ENCODE peak calls at places on chromosomes 5 and 9, in ten cellular contexts. One of them, this sample, is unnamed.

GRCh38 chr9:18626046-18626698 is 152.2 kb downstream of the ADAMTSL1 start:
- DNase-seq in fibroblast of mammary gland: no peak
- DNase-seq in aorta: no peak
- DNase-seq in GM23338: no peak
- DNase-seq in NT2/D1: no peak
- DNase-seq in Peyer's patch: no peak
- DNase-seq in right lobe of liver: no peak
- DNase-seq in testis: no peak
- DNase-seq in pancreas: no peak
- DNase-seq in neural progenitor cell: no peak
- DNase-seq in this sample: no peak

GRCh38 chr5:32092938-32093812 is 80.9 kb downstream of the GOLPH3 start:
- DNase-seq in fibroblast of mammary gland: peak; percentile 78
- DNase-seq in pancreas: peak; percentile 23
- DNase-seq in testis: peak; percentile 88
- DNase-seq in right lobe of liver: no peak
- DNase-seq in GM23338: peak; percentile 96
- DNase-seq in Peyer's patch: peak; percentile 82
- DNase-seq in NT2/D1: peak; percentile 64
- DNase-seq in neural progenitor cell: peak; percentile 91
- DNase-seq in aorta: no peak
- DNase-seq in this sample: no peak

GRCh38 chr9:81678088-81678487 is 11.3 kb downstream of the TLE1 start:
- DNase-seq in neural progenitor cell: no peak
- DNase-seq in NT2/D1: no peak
- DNase-seq in fibroblast of mammary gland: no peak
- DNase-seq in Peyer's patch: no peak
- DNase-seq in GM23338: no peak
- DNase-seq in pancreas: no peak
- DNase-seq in testis: no peak
- DNase-seq in right lobe of liver: no peak
- DNase-seq in aorta: no peak
- DNase-seq in this sample: no peak

GRCh38 chr9:18926513-18926912 is 106.5 kb downstream of the SAXO1 start:
- DNase-seq in Peyer's patch: no peak
- DNase-seq in fibroblast of mammary gland: no peak
- DNase-seq in aorta: no peak
- DNase-seq in right lobe of liver: no peak
- DNase-seq in pancreas: no peak
- DNase-seq in testis: no peak
- DNase-seq in NT2/D1: no peak
- DNase-seq in neural progenitor cell: no peak
- DNase-seq in GM23338: no peak
- DNase-seq in this sample: no peak

GRCh38 chr9:115296831-115297565 is 179.0 kb upstream of the TNC start:
- DNase-seq in GM23338: peak; percentile 17
- DNase-seq in NT2/D1: peak; percentile 22
- DNase-seq in pancreas: no peak
- DNase-seq in neural progenitor cell: no peak
- DNase-seq in right lobe of liver: no peak
- DNase-seq in Peyer's patch: no peak
- DNase-seq in aorta: no peak
- DNase-seq in fibroblast of mammary gland: no peak
- DNase-seq in testis: no peak
- DNase-seq in this sample: no peak

GRCh38 chr9:16364347-16364746 is 506.1 kb downstream of the BNC2 start:
- DNase-seq in Peyer's patch: no peak
- DNase-seq in GM23338: no peak
- DNase-seq in neural progenitor cell: no peak
- DNase-seq in fibroblast of mammary gland: no peak
- DNase-seq in right lobe of liver: no peak
- DNase-seq in testis: no peak
- DNase-seq in pancreas: no peak
- DNase-seq in NT2/D1: no peak
- DNase-seq in aorta: no peak
- DNase-seq in this sample: peak; percentile 74

GRCh38 chr9:91723420-91724067 is 226.5 kb downstream of the ROR2 start:
- DNase-seq in pancreas: no peak
- DNase-seq in NT2/D1: no peak
- DNase-seq in fibroblast of mammary gland: no peak
- DNase-seq in neural progenitor cell: no peak
- DNase-seq in aorta: no peak
- DNase-seq in GM23338: no peak
- DNase-seq in right lobe of liver: no peak
- DNase-seq in testis: no peak
- DNase-seq in Peyer's patch: no peak
- DNase-seq in this sample: no peak

GRCh38 chr9:259405-260404 is 45.0 kb downstream of the DOCK8 start:
- DNase-seq in pancreas: no peak
- DNase-seq in right lobe of liver: no peak
- DNase-seq in aorta: no peak
- DNase-seq in testis: no peak
- DNase-seq in GM23338: no peak
- DNase-seq in Peyer's patch: no peak
- DNase-seq in fibroblast of mammary gland: no peak
- DNase-seq in NT2/D1: no peak
- DNase-seq in neural progenitor cell: no peak
- DNase-seq in this sample: no peak

GRCh38 chr9:124088476-124088837 is 76.9 kb downstream of the LHX2 start:
- DNase-seq in GM23338: no peak
- DNase-seq in testis: no peak
- DNase-seq in neural progenitor cell: no peak
- DNase-seq in fibroblast of mammary gland: no peak
- DNase-seq in right lobe of liver: no peak
- DNase-seq in Peyer's patch: no peak
- DNase-seq in aorta: no peak
- DNase-seq in NT2/D1: no peak
- DNase-seq in pancreas: no peak
- DNase-seq in this sample: no peak

GRCh38 chr9:131872702-131873101 is 132.8 kb upstream of the RAPGEF1 start:
- DNase-seq in fibroblast of mammary gland: no peak
- DNase-seq in right lobe of liver: no peak
- DNase-seq in pancreas: no peak
- DNase-seq in GM23338: no peak
- DNase-seq in testis: no peak
- DNase-seq in aorta: peak; percentile 28
- DNase-seq in Peyer's patch: no peak
- DNase-seq in neural progenitor cell: no peak
- DNase-seq in NT2/D1: no peak
- DNase-seq in this sample: peak; percentile 23

GRCh38 chr9:130860458-130861316 is 25.6 kb downstream of the ABL1 start:
- DNase-seq in neural progenitor cell: peak; percentile 43
- DNase-seq in NT2/D1: no peak
- DNase-seq in aorta: peak; percentile 94
- DNase-seq in pancreas: peak; percentile 25
- DNase-seq in Peyer's patch: peak; percentile 82
- DNase-seq in testis: peak; percentile 79
- DNase-seq in right lobe of liver: peak; percentile 70
- DNase-seq in fibroblast of mammary gland: peak; percentile 97
- DNase-seq in GM23338: peak; percentile 58
- DNase-seq in this sample: peak; percentile 95

GRCh38 chr5:111070272-111071134 is 1.0 kb upstream of the TSLP start:
- DNase-seq in right lobe of liver: peak; percentile 39
- DNase-seq in neural progenitor cell: peak; percentile 90
- DNase-seq in GM23338: peak; percentile 83
- DNase-seq in aorta: peak; percentile 78
- DNase-seq in NT2/D1: peak; percentile 47
- DNase-seq in Peyer's patch: no peak
- DNase-seq in fibroblast of mammary gland: peak; percentile 30
- DNase-seq in testis: peak; percentile 47
- DNase-seq in pancreas: no peak
- DNase-seq in this sample: peak; percentile 75

GRCh38 chr5:65299841-65300240 is 181.9 kb downstream of the ADAMTS6 start:
- DNase-seq in neural progenitor cell: no peak
- DNase-seq in right lobe of liver: no peak
- DNase-seq in fibroblast of mammary gland: peak; percentile 57
- DNase-seq in pancreas: no peak
- DNase-seq in Peyer's patch: no peak
- DNase-seq in GM23338: no peak
- DNase-seq in NT2/D1: no peak
- DNase-seq in testis: no peak
- DNase-seq in aorta: no peak
- DNase-seq in this sample: no peak

GRCh38 chr5:36721664-36722063 is 115.3 kb downstream of the SLC1A3 start:
- DNase-seq in neural progenitor cell: no peak
- DNase-seq in aorta: no peak
- DNase-seq in GM23338: no peak
- DNase-seq in NT2/D1: no peak
- DNase-seq in fibroblast of mammary gland: no peak
- DNase-seq in Peyer's patch: no peak
- DNase-seq in testis: no peak
- DNase-seq in pancreas: no peak
- DNase-seq in right lobe of liver: no peak
- DNase-seq in this sample: no peak

GRCh38 chr5:22319798-22320197 is 533.3 kb downstream of the CDH12 start:
- DNase-seq in fibroblast of mammary gland: no peak
- DNase-seq in right lobe of liver: no peak
- DNase-seq in neural progenitor cell: peak; percentile 9
- DNase-seq in GM23338: peak; percentile 65
- DNase-seq in pancreas: no peak
- DNase-seq in Peyer's patch: no peak
- DNase-seq in aorta: no peak
- DNase-seq in testis: no peak
- DNase-seq in NT2/D1: no peak
- DNase-seq in this sample: no peak

GRCh38 chr9:107246259-107247254 is 36.5 kb upstream of the RAD23B start:
- DNase-seq in right lobe of liver: no peak
- DNase-seq in testis: no peak
- DNase-seq in GM23338: peak; percentile 71
- DNase-seq in fibroblast of mammary gland: peak; percentile 32
- DNase-seq in pancreas: no peak
- DNase-seq in neural progenitor cell: peak; percentile 68
- DNase-seq in Peyer's patch: no peak
- DNase-seq in NT2/D1: no peak
- DNase-seq in aorta: no peak
- DNase-seq in this sample: no peak

DNA sequence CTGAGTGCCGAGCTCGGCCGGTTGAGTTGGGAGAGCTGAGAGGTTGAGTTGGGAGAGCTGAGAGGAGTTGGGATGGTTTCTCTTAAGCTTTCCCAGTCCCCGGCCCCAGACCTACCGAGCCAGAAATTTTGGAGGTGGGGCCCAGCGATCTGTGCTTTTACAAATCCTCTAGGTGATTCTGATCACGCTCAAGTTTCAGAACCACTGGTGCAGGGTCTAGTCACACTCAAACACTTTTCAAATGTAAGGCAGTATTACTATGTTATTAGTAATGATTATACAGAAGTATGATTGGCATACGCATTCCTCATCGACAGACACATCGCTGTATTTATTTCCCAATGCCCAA is 256 bp upstream of the CLINT1 start:
- DNase-seq in right lobe of liver: no peak
- DNase-seq in neural progenitor cell: no peak
- DNase-seq in Peyer's patch: no peak
- DNase-seq in fibroblast of mammary gland: no peak
- DNase-seq in pancreas: no peak
- DNase-seq in testis: no peak
- DNase-seq in aorta: no peak
- DNase-seq in GM23338: no peak
- DNase-seq in NT2/D1: no peak
- DNase-seq in this sample: no peak
- H3K4me3 ChIP-seq in right lobe of liver: peak overlapping the region; percentile 88
- H3K4me3 ChIP-seq in neural progenitor cell: peak overlapping the region; percentile 94
- H3K4me3 ChIP-seq in Peyer's patch: peak overlapping the region; percentile 79
- H3K4me3 ChIP-seq in fibroblast of mammary gland: peak overlapping the region; percentile 89
- H3K4me3 ChIP-seq in pancreas: peak overlapping the region; percentile 66
- H3K4me3 ChIP-seq in testis: peak overlapping the region; percentile 94
- H3K4me3 ChIP-seq in aorta: peak overlapping the region; percentile 48
- H3K4me3 ChIP-seq in GM23338: peak overlapping the region; percentile 95
- H3K4me3 ChIP-seq in NT2/D1: peak overlapping the region; percentile 78
- H3K4me3 ChIP-seq in this sample: peak overlapping the region; percentile 50

GRCh38 chr5:143229426-143229895 is 174.0 kb downstream of the NR3C1 start:
- DNase-seq in right lobe of liver: no peak
- DNase-seq in aorta: no peak
- DNase-seq in neural progenitor cell: peak; percentile 10
- DNase-seq in fibroblast of mammary gland: no peak
- DNase-seq in NT2/D1: no peak
- DNase-seq in GM23338: no peak
- DNase-seq in pancreas: no peak
- DNase-seq in Peyer's patch: no peak
- DNase-seq in testis: no peak
- DNase-seq in this sample: no peak
- H3K4me3 ChIP-seq in right lobe of liver: no peak overlapping the region
- H3K4me3 ChIP-seq in aorta: no peak overlapping the region
- H3K4me3 ChIP-seq in neural progenitor cell: no peak overlapping the region
- H3K4me3 ChIP-seq in fibroblast of mammary gland: no peak overlapping the region
- H3K4me3 ChIP-seq in NT2/D1: no peak overlapping the region
- H3K4me3 ChIP-seq in GM23338: no peak overlapping the region
- H3K4me3 ChIP-seq in pancreas: no peak overlapping the region
- H3K4me3 ChIP-seq in Peyer's patch: no peak overlapping the region
- H3K4me3 ChIP-seq in testis: no peak overlapping the region
- H3K4me3 ChIP-seq in this sample: peak overlapping the region; percentile 17

GRCh38 chr9:117665601-117666377 is 38.4 kb upstream of the TLR4 start:
- DNase-seq in GM23338: no peak
- DNase-seq in neural progenitor cell: no peak
- DNase-seq in right lobe of liver: no peak
- DNase-seq in testis: no peak
- DNase-seq in NT2/D1: no peak
- DNase-seq in Peyer's patch: no peak
- DNase-seq in pancreas: no peak
- DNase-seq in aorta: no peak
- DNase-seq in fibroblast of mammary gland: no peak
- DNase-seq in this sample: no peak

GRCh38 chr9:117664419-117664818 is 39.8 kb upstream of the TLR4 start:
- DNase-seq in NT2/D1: no peak
- DNase-seq in testis: no peak
- DNase-seq in aorta: no peak
- DNase-seq in pancreas: no peak
- DNase-seq in fibroblast of mammary gland: no peak
- DNase-seq in neural progenitor cell: no peak
- DNase-seq in right lobe of liver: no peak
- DNase-seq in Peyer's patch: no peak
- DNase-seq in GM23338: no peak
- DNase-seq in this sample: no peak

GRCh38 chr9:117662651-117663050 is 41.6 kb upstream of the TLR4 start:
- DNase-seq in neural progenitor cell: no peak
- DNase-seq in right lobe of liver: no peak
- DNase-seq in pancreas: no peak
- DNase-seq in GM23338: no peak
- DNase-seq in Peyer's patch: peak; percentile 68
- DNase-seq in NT2/D1: no peak
- DNase-seq in testis: no peak
- DNase-seq in fibroblast of mammary gland: no peak
- DNase-seq in aorta: no peak
- DNase-seq in this sample: no peak
- H3K4me3 ChIP-seq in neural progenitor cell: no peak overlapping the region
- H3K4me3 ChIP-seq in right lobe of liver: no peak overlapping the region
- H3K4me3 ChIP-seq in pancreas: no peak overlapping the region
- H3K4me3 ChIP-seq in GM23338: no peak overlapping the region
- H3K4me3 ChIP-seq in Peyer's patch: no peak overlapping the region
- H3K4me3 ChIP-seq in NT2/D1: no peak overlapping the region
- H3K4me3 ChIP-seq in testis: no peak overlapping the region
- H3K4me3 ChIP-seq in fibroblast of mammary gland: no peak overlapping the region
- H3K4me3 ChIP-seq in aorta: no peak overlapping the region
- H3K4me3 ChIP-seq in this sample: no peak overlapping the region

DNA sequence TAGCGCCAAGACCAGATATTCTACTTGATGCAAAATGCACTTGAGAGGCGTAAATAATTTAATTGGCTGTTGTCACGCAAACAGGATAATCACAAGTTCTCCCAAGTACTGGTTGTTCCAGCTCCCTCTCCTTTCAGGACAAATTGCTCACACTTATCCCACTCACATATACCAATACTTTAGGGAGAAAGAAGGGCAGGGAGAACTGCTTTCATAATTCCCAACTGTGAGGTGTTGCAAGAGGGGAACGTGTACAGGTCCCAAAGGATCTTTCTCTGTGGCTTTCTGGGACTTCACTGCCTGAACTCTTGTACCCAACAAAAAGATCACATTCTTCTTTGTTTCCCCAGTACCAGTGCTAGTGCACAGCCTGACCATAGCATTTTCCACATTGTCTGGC is 21.5 kb upstream of the TGFBI start:
- DNase-seq in neural progenitor cell: no peak
- DNase-seq in Peyer's patch: no peak
- DNase-seq in testis: no peak
- DNase-seq in fibroblast of mammary gland: peak; percentile 87
- DNase-seq in NT2/D1: no peak
- DNase-seq in right lobe of liver: no peak
- DNase-seq in pancreas: no peak
- DNase-seq in GM23338: no peak
- DNase-seq in aorta: no peak
- DNase-seq in this sample: no peak
- H3K4me3 ChIP-seq in neural progenitor cell: no peak overlapping the region
- H3K4me3 ChIP-seq in Peyer's patch: no peak overlapping the region
- H3K4me3 ChIP-seq in testis: no peak overlapping the region
- H3K4me3 ChIP-seq in fibroblast of mammary gland: no peak overlapping the region
- H3K4me3 ChIP-seq in NT2/D1: no peak overlapping the region
- H3K4me3 ChIP-seq in right lobe of liver: no peak overlapping the region
- H3K4me3 ChIP-seq in pancreas: no peak overlapping the region
- H3K4me3 ChIP-seq in GM23338: no peak overlapping the region
- H3K4me3 ChIP-seq in aorta: no peak overlapping the region
- H3K4me3 ChIP-seq in this sample: no peak overlapping the region